ENCODE peak calls at places on chromosome 10, in four cellular contexts. Z, Y, O and S are unnamed samples. For H3K36me3 and H3K27me3, the result is how much of the 10 kb centered on the place peaks cover.

GRCh38 chr10:5076615-5077014 is 17.6 kb upstream of the AKR1C3 start:
- DNase-seq in Z (no peak), Y (no peak), O (no peak), S (no peak)

GRCh38 chr10:84012831-84013458 is 126.4 kb upstream of the GHITM start:
- DNase-seq in Z (no peak), O (no peak), Y (no peak), S (no peak)

GRCh38 chr10:6580279-6581029 is 378 bp upstream of the PRKCQ start:
- DNase-seq in O (peak), Y (peak), Z (peak), S (no peak)

GRCh38 chr10:109259293-109259692 is 664.0 kb downstream of the XPNPEP1 start:
- DNase-seq in Y (no peak), Z (no peak), O (no peak), S (no peak)

GRCh38 chr10:9762966-9763656 is 1254.6 kb upstream of the CELF2 start:
- DNase-seq in O (no peak), Y (no peak), Z (no peak), S (no peak)

GRCh38 chr10:19302117-19302516 is 253.5 kb downstream of the MALRD1 start:
- DNase-seq in Z (no peak), O (no peak), Y (no peak), S (no peak)

GRCh38 chr10:66844176-66844947 is 81.5 kb upstream of the LRRTM3 start:
- DNase-seq in Z (no peak), Y (no peak), O (no peak), S (no peak)

GRCh38 chr10:7378602-7379403 is 32.0 kb downstream of the SFMBT2 start:
- DNase-seq in Y (no peak), Z (no peak), O (no peak), S (no peak)

GRCh38 chr10:71344154-71344915 is 25.3 kb downstream of the SLC29A3 start:
- DNase-seq in O (no peak), Z (no peak), Y (no peak), S (no peak)

GRCh38 chr10:24716295-24716694 is 7.4 kb downstream of the ARHGAP21 start:
- DNase-seq in O (no peak), Z (peak), Y (peak), S (no peak)

GRCh38 chr10:104472957-104473745 is 119.5 kb downstream of the CFAP58 start:
- DNase-seq in O (no peak), Y (no peak), Z (no peak), S (no peak)

GRCh38 chr10:112346774-112347173 is 27.1 kb upstream of the ACSL5 start:
- DNase-seq in Y (no peak), Z (no peak), O (no peak), S (no peak)

GRCh38 chr10:79259834-79260233 is 87.4 kb upstream of the PPIF start:
- DNase-seq in Y (no peak), O (no peak), Z (no peak), S (peak)

GRCh38 chr10:79262959-79263746 is 84.1 kb upstream of the PPIF start:
- DNase-seq in Z (no peak), Y (no peak), O (no peak), S (no peak)

GRCh38 chr10:79258894-79259293 is 88.4 kb upstream of the PPIF start:
- DNase-seq in Z (no peak), Y (no peak), O (no peak), S (peak)

GRCh38 chr10:79262131-79262530 is 85.1 kb upstream of the PPIF start:
- DNase-seq in O (no peak), Y (no peak), Z (no peak), S (no peak)

DNA sequence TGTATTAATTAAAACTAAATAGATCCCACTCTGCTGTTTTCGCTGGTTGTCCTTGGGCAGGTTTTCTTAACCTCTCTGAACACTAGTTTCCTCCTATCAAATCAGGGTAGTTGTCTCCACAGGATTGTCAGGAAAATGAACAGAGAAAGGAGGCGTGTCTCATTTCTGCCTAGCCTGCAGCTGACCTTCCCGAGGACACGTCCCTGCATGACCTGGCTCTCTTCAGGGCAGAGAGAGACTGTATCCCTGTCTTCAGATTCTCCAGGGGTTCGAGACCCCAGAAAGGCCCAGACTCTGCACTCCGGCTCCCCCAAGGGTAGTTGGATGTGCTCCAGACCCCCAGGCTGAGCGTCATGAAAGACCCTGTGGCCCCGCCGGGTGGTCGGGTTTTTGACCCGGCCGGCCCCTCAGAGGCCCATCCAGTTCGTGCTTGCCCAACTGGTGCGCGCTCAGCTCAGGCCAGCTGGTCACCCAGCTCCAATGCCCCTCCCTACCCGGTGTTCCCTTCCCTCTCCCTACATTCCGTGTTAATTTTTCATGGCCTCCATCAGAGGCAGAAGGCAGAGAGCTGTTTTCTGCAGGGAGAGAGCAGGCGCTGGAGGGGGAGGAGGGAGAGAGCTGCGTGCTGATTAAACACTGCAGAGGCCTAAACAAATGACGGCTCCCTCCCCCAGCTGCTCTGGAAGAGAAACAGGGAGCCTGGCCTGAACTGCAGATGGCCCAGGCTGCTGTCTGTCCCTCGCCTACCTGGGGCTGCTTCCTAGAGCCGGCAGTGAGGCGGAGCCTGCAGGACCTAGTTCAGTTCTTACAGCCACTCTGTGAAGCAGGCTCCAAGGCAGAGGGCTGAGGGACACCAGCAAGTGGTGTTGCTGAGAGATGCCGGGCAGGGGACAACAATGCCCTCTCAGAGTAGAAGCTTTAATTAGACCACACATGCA is 86.2 kb upstream of the PPIF start:
- DNase-seq in Y (no peak), Z (peak), O (peak), S (peak)
- H3K36me3 ChIP-seq in Y (under half), Z (under half), O (under half), S (under half)

GRCh38 chr10:92892706-92893054 is 44.4 kb downstream of the EXOC6 start:
- DNase-seq in O (no peak), Z (no peak), Y (no peak), S (no peak)
- H3K27ac ChIP-seq in O (no peak), Z (peak), Y (peak), S (no peak)

GRCh38 chr10:26543567-26544306 is 105.6 kb downstream of the APBB1IP start:
- DNase-seq in Z (no peak), Y (no peak), O (no peak), S (no peak)
- H3K27me3 ChIP-seq in Z (under half), Y (under half), O (under half), S (under half)

GRCh38 chr10:12179616-12180015 is 16.1 kb downstream of the NUDT5 start:
- DNase-seq in Y (no peak), Z (no peak), O (no peak), S (no peak)

GRCh38 chr10:12180221-12180974 is 15.3 kb downstream of the NUDT5 start:
- DNase-seq in O (no peak), Y (no peak), Z (no peak), S (no peak)

GRCh38 chr10:12184165-12184564 is 11.5 kb downstream of the NUDT5 start:
- DNase-seq in O (no peak), Y (no peak), Z (no peak), S (no peak)

GRCh38 chr10:12177642-12178041 is 18.0 kb downstream of the NUDT5 start:
- DNase-seq in Z (no peak), Y (no peak), O (no peak), S (no peak)

GRCh38 chr10:12181065-12181775 is 14.5 kb downstream of the NUDT5 start:
- DNase-seq in O (no peak), Z (no peak), Y (peak), S (no peak)
- H3K36me3 ChIP-seq in O (under half), Z (under half), Y (under half), S (under half)

DNA sequence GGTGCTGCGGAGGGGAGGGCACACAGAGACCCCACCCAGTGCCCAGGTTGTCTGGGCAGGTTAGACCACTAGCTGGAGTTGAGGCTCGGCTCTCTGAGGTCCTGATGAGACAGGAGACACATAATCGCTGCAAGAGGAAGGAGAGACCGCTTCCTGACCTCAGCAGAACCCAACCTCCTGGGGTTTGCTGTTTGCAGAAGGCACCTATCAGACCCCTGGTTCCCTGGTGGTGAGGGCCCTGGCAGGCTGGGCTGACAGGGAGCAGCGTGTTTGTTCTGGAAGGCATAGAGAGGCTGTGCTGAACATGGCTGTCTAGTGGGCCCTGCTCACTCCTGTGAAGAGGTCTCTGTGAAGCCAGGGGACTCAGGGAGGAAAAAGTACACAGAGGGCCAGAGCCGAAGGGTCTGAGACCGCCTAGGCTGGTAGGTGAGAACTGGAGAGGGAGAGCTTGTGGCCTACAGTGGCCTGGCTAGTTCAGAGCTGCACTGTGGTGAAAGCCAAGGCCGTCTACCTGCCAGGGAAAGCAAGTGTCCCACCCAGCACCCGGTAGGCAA is 39.4 kb upstream of the NPFFR1 start:
- DNase-seq in O (no peak), Y (peak), Z (no peak), S (no peak)
- H3K27ac ChIP-seq in O (no peak), Y (no peak), Z (no peak), S (no peak)

DNA sequence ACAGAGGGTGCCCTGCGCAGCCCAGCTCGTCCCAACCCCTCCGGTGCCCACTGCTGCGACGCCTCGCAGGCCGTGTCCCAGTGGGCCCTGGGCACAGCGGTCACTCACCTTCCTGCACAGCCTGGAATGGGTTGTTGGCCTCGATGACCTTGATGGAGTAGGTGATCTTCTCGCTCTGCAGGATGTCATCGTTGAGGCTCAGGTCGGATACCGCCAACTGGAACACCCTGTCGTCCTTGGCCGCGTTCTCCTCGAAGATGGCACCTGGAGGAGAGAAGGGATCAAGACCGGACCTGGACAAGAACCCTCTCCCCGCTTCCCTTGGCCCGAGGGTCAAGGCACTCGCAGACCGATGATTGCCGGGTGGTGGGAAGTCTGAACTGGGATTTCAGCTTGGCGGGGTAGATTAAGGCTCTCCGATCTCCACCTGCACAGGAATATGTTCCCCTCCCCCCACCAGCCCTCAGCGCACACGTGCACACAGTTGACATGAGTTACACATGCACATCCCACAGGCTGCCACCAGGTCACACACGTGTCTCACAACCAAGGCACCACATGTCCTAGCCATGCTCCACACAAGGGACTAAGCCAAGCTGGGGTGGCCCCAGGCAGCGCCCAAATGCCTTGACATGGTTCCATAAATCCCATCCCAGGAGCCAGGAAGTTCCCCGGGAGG is 2.6 kb downstream of the GRID1 start:
- DNase-seq in Z (no peak), Y (no peak), O (no peak), S (peak)
- H3K27me3 ChIP-seq in Z (under half), Y (half or more), O (under half), S (half or more)

DNA sequence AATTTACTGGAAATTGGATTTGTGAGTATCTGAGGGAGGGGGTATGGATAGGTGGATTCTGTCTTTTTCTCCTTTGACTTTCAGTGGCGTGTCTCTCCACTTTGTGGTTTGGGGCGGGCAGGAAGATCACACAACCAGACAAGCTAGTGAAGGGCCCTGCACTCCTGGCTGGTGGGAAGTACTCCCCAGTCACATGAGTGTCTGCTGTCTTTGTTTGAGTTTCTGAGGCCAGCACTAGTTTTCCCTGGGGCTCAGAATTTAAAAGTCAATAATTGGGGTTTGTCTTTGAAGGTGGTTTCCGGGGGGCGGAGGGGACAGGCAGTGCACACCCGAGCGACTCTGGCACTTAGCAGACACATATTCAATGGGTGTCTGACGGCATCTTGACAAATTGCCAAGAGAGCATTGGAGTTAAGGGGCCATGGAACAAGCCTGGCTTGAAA is 120.1 kb downstream of the WDFY4 start:
- DNase-seq in O (no peak), Y (no peak), Z (no peak), S (no peak)
- H3K36me3 ChIP-seq in O (under half), Y (under half), Z (under half), S (under half)

DNA sequence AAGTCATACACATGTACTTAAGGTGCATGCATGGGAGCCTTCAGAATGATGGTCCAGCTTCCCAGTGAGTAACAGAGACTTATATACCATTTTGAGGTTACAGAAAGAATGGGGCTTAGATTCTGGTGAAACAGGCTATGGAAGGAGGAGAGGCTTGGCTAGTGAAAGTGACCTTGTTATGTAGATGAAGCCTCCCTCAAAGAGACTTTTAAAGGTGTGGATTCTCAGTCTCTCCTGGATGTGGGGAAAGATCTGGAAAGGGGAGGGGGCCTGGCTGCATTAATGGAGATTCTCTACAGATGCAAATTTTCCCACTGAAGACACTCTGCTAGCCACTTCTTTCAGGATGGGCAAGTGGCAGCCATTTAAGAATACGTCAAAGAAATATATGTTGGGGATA is 5.5 kb downstream of the RASSF4 start:
- DNase-seq in Y (no peak), O (no peak), Z (no peak), S (no peak)
- H3K27ac ChIP-seq in Y (peak), O (no peak), Z (peak), S (peak)